ENCODE peak calls at places on chromosomes 1 and 21, in five cellular contexts. W is CD4-positive, alpha-beta T cell; A is activated T-cell treated with anti-CD3 and anti-CD28 coated beads for 24 hours; N is stimulated activated CD8-positive, alpha-beta memory T cell treated with anti-CD3 and anti-CD28 coated beads, Interleukin-4, amount 100 ng/mL, for 1 hour; B is stimulated activated naive CD8-positive, alpha-beta T cell treated with anti-CD3 and anti-CD28 coated beads, Interleukin-15, amount 100 ng/mL, for 72 hours. S is an unnamed sample.

GRCh38 chr1:161071886-161072371 is 2.2 kb upstream of the ARHGAP30 start:
- DNase-seq in W (peak; percentile 38), A (peak; percentile 24), N (no peak), B (peak; percentile 41), S (peak; percentile 25)

GRCh38 chr1:70140894-70141293 is 64.5 kb downstream of the LRRC40 start:
- DNase-seq in W (no peak), A (no peak), N (no peak), B (no peak), S (no peak)

GRCh38 chr1:188670837-188671236 is 1806.8 kb downstream of the BRINP3 start:
- DNase-seq in W (no peak), A (no peak), N (no peak), B (no peak), S (no peak)

GRCh38 chr1:39385067-39385988 is 106.1 kb upstream of the BMP8A start:
- DNase-seq in W (no peak), A (no peak), N (no peak), B (no peak), S (no peak)

GRCh38 chr1:43495204-43495603 is 35.5 kb upstream of the PTPRF start:
- DNase-seq in W (no peak), A (no peak), N (no peak), B (no peak), S (no peak)

GRCh38 chr1:202162049-202162417 is 1.6 kb upstream of the PTPN7 start:
- DNase-seq in W (no peak), A (no peak), N (no peak), B (peak; percentile 51), S (no peak)

GRCh38 chr1:159218846-159219636 is 14.4 kb downstream of the ACKR1 start:
- DNase-seq in W (no peak), A (no peak), N (no peak), B (no peak), S (no peak)

GRCh38 chr1:20359451-20360330 is 69.0 kb downstream of the VWA5B1 start:
- DNase-seq in W (no peak), A (peak; percentile 58), N (no peak), B (peak; percentile 60), S (no peak)

GRCh38 chr1:169121146-169121923 is 14.8 kb downstream of the ATP1B1 start:
- DNase-seq in W (no peak), A (no peak), N (no peak), B (no peak), S (no peak)

GRCh38 chr1:246609632-246610031 is 43.4 kb downstream of the CNST start:
- DNase-seq in W (no peak), A (no peak), N (no peak), B (no peak), S (no peak)

GRCh38 chr1:184023133-184023532 is 14.4 kb downstream of the COLGALT2 start:
- DNase-seq in W (no peak), A (no peak), N (no peak), B (no peak), S (no peak)

GRCh38 chr1:81670286-81670685 is 130.4 kb upstream of the ADGRL2 start:
- DNase-seq in W (no peak), A (no peak), N (no peak), B (no peak), S (no peak)

GRCh38 chr1:45995298-45995697 is 137.1 kb downstream of the PIK3R3 start:
- DNase-seq in W (no peak), A (no peak), N (no peak), B (no peak), S (no peak)

GRCh38 chr1:184919892-184920291 is 54.4 kb downstream of the NIBAN1 start:
- DNase-seq in W (no peak), A (no peak), N (no peak), B (no peak), S (no peak)

GRCh38 chr1:204728045-204728444 is 42.5 kb upstream of the LRRN2 start:
- DNase-seq in W (no peak), A (no peak), N (no peak), B (no peak), S (no peak)

GRCh38 chr1:58874757-58875755 is 91.2 kb upstream of the JUN start:
- DNase-seq in W (no peak), A (no peak), N (no peak), B (no peak), S (no peak)

GRCh38 chr1:64161347-64162080 is 41.9 kb upstream of the UBE2U start:
- DNase-seq in W (no peak), A (no peak), N (no peak), B (no peak), S (no peak)

GRCh38 chr1:165678509-165678908 is 19.9 kb downstream of the ALDH9A1 start:
- DNase-seq in W (no peak), A (no peak), N (no peak), B (no peak), S (no peak)

GRCh38 chr1:182802006-182802798 is 12.6 kb downstream of the NPL start:
- DNase-seq in W (no peak), A (no peak), N (no peak), B (no peak), S (no peak)

GRCh38 chr1:82517586-82517985 is 716.9 kb downstream of the ADGRL2 start:
- DNase-seq in W (no peak), A (no peak), N (no peak), B (no peak), S (no peak)

GRCh38 chr1:7290971-7291970 is 479.8 kb upstream of the VAMP3 start:
- DNase-seq in W (no peak), A (no peak), N (no peak), B (no peak), S (no peak)

GRCh38 chr1:217029311-217030157 is 306.3 kb upstream of the ESRRG start:
- DNase-seq in W (no peak), A (no peak), N (no peak), B (no peak), S (no peak)

GRCh38 chr1:157363660-157364140 is 188.6 kb downstream of the FCRL5 start:
- DNase-seq in W (no peak), A (no peak), N (no peak), B (no peak), S (no peak)

GRCh38 chr1:26126321-26127084 is 14.9 kb downstream of the PDIK1L start:
- DNase-seq in W (peak; percentile 72), A (peak; percentile 35), N (no peak), B (peak; percentile 56), S (peak; percentile 32)

GRCh38 chr1:26092422-26092821 is 19.2 kb upstream of the PDIK1L start:
- DNase-seq in W (no peak), A (no peak), N (no peak), B (no peak), S (no peak)

GRCh38 chr1:208149776-208150514 is 94.2 kb downstream of the PLXNA2 start:
- DNase-seq in W (no peak), A (no peak), N (no peak), B (no peak), S (no peak)

GRCh38 chr1:160781129-160781808 is 14.7 kb upstream of the LY9 start:
- DNase-seq in W (no peak), A (no peak), N (no peak), B (no peak), S (no peak)

GRCh38 chr21:45983981-45984551 is 2.5 kb downstream of the COL6A1 start:
- DNase-seq in W (peak; percentile 5), A (no peak), N (no peak), B (no peak), S (no peak)

GRCh38 chr1:196309386-196309785 is 298.9 kb downstream of the KCNT2 start:
- DNase-seq in W (no peak), A (no peak), N (no peak), B (no peak), S (no peak)